ENCODE peak calls at places on chromosomes 4 and X, in five cellular contexts. P is prostate gland, V is cardiac muscle cell, J is heart left ventricle, E is left ventricle myocardium inferior. R is an unnamed sample.

GRCh38 chr4:116688536-116688935 is 396.8 kb downstream of the TRAM1L1 start:
- DNase-seq in P (no peak), V (no peak), J (no peak), E (no peak), R (no peak)

GRCh38 chrX:22126311-22126710 is 94.2 kb downstream of the PHEX start:
- DNase-seq in P (no peak), V (no peak), J (no peak), E (no peak), R (no peak)

GRCh38 chrX:108091266-108091877 is at the start of the genes ATG4A and PSMD10:
- DNase-seq in P (peak), V (peak), J (peak), E (peak), R (peak)

GRCh38 chrX:30144221-30144620 is 71.1 kb upstream of the MAGEB2 start:
- DNase-seq in P (no peak), V (no peak), J (no peak), E (no peak), R (no peak)

GRCh38 chrX:153909024-153909979 is 4.8 kb downstream of the AVPR2 start:
- DNase-seq in P (no peak), V (peak), J (peak), E (peak), R (no peak)

GRCh38 chrX:119427024-119427794 is 28.1 kb downstream of the SLC25A43 start:
- DNase-seq in P (no peak), V (no peak), J (peak), E (peak), R (peak)

GRCh38 chr4:167581449-167581965 is 347.2 kb upstream of the SPOCK3 start:
- DNase-seq in P (no peak), V (no peak), J (no peak), E (no peak), R (no peak)

GRCh38 chr4:59553063-59553738 is 1646.9 kb upstream of the ADGRL3 start:
- DNase-seq in P (no peak), V (no peak), J (no peak), E (no peak), R (no peak)

GRCh38 chrX:131649741-131650140 is 105.9 kb downstream of the OR13H1 start:
- DNase-seq in P (no peak), V (no peak), J (no peak), E (no peak), R (no peak)

GRCh38 chr4:47469951-47470350 is 6.4 kb upstream of the COMMD8 start:
- DNase-seq in P (no peak), V (no peak), J (no peak), E (no peak), R (no peak)

GRCh38 chrX:28639502-28639901 is 52.3 kb downstream of the IL1RAPL1 start:
- DNase-seq in P (no peak), V (no peak), J (no peak), E (no peak), R (no peak)

GRCh38 chr4:176340871-176341685 is 21.3 kb downstream of the SPCS3 start:
- DNase-seq in P (no peak), V (peak), J (no peak), E (no peak), R (no peak)

DNA sequence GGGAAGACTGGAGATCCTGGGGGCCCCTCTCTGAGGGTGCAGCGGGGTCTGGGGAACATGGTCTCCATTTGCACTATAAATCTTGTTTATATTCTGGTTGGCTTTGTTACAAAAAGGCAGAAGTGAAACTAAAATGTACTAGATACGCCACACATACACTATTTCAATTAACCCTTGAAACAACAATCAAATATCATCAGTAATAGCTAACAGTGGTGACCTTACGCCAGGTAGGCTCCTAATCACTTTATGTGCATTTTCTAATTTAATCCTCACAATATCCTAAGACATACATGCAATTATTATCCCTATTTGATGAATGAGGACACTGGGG is 35.1 kb downstream of the TBC1D9 start:
- DNase-seq in P (no peak), V (no peak), J (no peak), E (no peak), R (no peak)
- H3K4me3 ChIP-seq in P (peak), V (no peak), J (no peak), E (peak), R (no peak)

DNA sequence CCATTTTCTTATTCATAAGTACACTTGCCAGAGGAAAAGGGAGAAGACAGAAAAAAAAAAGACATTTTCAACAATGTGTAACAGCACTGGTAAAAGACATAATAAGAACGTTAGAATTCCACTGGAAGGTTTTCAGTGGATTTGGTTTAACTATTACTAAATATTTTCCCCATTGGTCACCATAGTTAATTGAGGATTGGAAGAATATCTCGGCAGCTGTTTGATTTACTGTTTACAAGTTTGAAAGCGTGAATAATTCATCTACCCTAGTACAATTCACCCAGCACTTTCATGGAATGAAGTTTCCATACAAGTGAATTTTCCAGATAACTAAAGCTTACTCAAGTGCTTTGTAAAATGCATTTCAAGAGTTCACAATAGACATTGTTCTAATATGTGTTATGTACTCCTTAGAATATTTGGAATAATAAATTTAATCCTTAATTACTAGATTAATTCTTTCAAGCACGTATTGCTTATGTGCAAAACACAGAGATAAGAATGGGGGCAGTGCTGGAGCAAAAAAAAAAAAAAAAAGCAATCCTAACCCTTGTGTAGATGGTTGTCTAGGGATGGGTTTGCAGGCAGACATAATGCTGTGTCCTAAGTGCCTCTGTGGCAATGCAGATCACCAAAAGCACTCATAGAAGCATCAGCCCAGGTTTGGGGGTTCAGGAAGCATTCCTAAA is 57.1 kb downstream of the ENPEP start:
- DNase-seq in P (no peak), V (no peak), J (no peak), E (no peak), R (no peak)
- H3K4me3 ChIP-seq in P (no peak), V (no peak), J (no peak), E (no peak), R (no peak)

GRCh38 chr4:52873191-52873590 is 11.1 kb downstream of the RASL11B start:
- DNase-seq in P (peak), V (no peak), J (no peak), E (no peak), R (no peak)
- H3K4me3 ChIP-seq in P (no peak), V (no peak), J (no peak), E (no peak), R (no peak)

GRCh38 chr4:39102297-39102696 is 40.3 kb downstream of the KLHL5 start:
- DNase-seq in P (no peak), V (no peak), J (no peak), E (no peak), R (no peak)
- H3K4me3 ChIP-seq in P (no peak), V (no peak), J (no peak), E (no peak), R (no peak)

GRCh38 chrX:53323196-53323595 is 41.8 kb upstream of the IQSEC2 start:
- DNase-seq in P (no peak), V (no peak), J (no peak), E (no peak), R (no peak)

GRCh38 chrX:53324085-53324484 is 42.7 kb upstream of the IQSEC2 start:
- DNase-seq in P (no peak), V (no peak), J (no peak), E (no peak), R (no peak)

GRCh38 chrX:53321216-53321942 is 40.0 kb upstream of the IQSEC2 start:
- DNase-seq in P (no peak), V (peak), J (peak), E (no peak), R (no peak)

GRCh38 chrX:53320543-53321215 is 39.3 kb upstream of the IQSEC2 start:
- DNase-seq in P (no peak), V (peak), J (no peak), E (no peak), R (no peak)

GRCh38 chrX:53321943-53322497 is 40.6 kb upstream of the IQSEC2 start:
- DNase-seq in P (no peak), V (peak), J (no peak), E (no peak), R (no peak)
- H3K4me3 ChIP-seq in P (no peak), V (no peak), J (no peak), E (no peak), R (no peak)

GRCh38 chrX:136780738-136781137 is at the start of gene ARHGEF6:
- DNase-seq in P (no peak), V (no peak), J (no peak), E (no peak), R (no peak)
- H3K4me3 ChIP-seq in P (no peak), V (no peak), J (peak), E (peak), R (peak)

DNA sequence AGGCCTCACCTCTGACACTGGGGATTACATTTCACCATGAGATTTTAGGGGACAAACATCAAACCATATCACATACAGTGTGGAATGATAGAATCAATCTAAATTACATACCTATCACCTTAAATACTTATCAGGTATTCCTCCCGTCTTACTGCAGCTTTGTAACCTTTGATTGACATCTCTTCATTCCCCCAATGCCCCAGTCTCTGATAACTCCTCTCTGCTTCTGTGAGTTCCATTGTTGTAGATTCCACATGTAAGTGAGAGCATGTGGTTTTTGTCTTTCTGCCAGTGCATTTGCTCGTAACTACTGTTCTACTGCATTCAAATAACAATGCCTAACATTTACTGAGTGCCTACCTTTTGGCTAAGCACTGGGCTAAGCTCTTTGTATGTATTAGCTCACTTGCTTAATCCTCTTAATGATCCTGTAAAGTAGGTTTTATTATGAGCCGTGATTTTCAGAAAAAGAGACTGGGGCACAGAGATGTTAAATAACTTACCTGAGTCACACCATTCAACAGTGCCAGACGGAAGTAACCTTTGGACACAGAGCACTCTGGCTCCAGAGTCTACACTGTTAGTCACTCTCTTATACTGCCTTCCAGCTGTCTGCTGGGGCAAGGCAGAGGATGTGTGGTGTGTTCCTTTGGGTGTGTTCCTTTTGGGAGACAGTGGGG is 63.7 kb upstream of the ESX1 start:
- DNase-seq in P (peak), V (no peak), J (no peak), E (no peak), R (no peak)
- H3K4me3 ChIP-seq in P (no peak), V (no peak), J (no peak), E (no peak), R (no peak)

GRCh38 chr4:708631-708933 is 3.0 kb downstream of the PCGF3 start:
- DNase-seq in P (no peak), V (no peak), J (no peak), E (no peak), R (no peak)
- H3K4me3 ChIP-seq in P (peak), V (no peak), J (no peak), E (peak), R (no peak)

GRCh38 chr4:101328063-101328602 is 19.2 kb downstream of the PPP3CA start:
- DNase-seq in P (no peak), V (no peak), J (no peak), E (no peak), R (no peak)
- H3K4me3 ChIP-seq in P (no peak), V (no peak), J (no peak), E (no peak), R (no peak)

DNA sequence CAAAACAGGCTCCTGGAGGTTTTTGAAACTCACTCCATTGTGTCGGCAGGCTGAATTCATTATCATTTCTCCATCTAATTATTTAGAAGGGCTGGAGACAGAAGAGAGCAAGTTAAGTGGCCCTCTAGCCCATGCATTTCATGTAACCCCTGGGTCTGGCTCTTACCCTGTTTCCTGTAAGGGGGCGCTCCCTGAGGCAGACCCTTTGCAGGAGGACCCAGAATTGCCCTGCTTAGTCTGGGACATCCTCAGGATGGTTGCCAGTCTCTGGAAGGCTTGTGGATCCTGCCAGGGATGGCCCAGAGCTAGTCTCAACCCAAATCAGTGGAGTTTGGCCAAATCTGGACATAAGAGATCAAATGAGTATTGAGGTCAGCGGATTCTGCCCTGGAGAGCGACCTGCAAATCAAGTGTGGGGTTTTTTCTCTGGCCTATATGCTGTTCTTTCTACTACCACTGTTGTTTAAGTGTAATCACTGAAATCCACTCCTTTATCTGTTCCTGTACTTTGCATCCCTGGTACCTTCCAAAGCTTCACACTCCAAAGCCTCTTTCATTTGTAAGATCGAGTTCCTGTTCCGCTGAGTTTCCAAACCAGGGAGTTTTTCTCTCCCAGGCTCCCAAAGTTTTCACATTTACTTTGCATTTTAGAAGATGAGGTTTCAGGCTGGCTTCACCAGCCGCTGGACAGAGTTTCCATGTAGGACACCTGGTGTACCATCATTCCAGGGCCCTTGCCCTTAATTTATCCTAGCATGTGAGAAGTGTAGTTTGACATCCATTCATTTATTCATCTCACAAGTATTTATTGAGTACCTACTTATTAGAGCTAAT is 6.3 kb downstream of the KLF3 start:
- DNase-seq in P (no peak), V (no peak), J (no peak), E (no peak), R (no peak)
- H3K4me3 ChIP-seq in P (peak), V (no peak), J (no peak), E (peak), R (no peak)

R was measured in skeletal muscle cell.